ENCODE peak calls at places on chromosomes 12 and 14, in four cellular contexts. One of them, this sample, is unnamed.

GRCh38 chr14:104797112-104798044 is 1.8 kb upstream of the AKT1 start:
- DNase-seq in A549: peak; percentile 57
- DNase-seq in GM12878: no peak
- DNase-seq in NB4: no peak
- DNase-seq in this sample: no peak

GRCh38 chr12:111585619-111586135 is 13.4 kb downstream of the ATXN2 start:
- DNase-seq in A549: no peak
- DNase-seq in GM12878: no peak
- DNase-seq in NB4: peak; percentile 56
- DNase-seq in this sample: no peak

GRCh38 chr14:94689218-94689984 is 77.2 kb downstream of the SERPINA3 start:
- DNase-seq in NB4: peak; percentile 57
- DNase-seq in A549: peak; percentile 38
- DNase-seq in GM12878: no peak
- DNase-seq in this sample: peak; percentile 33

GRCh38 chr12:106106892-106107291 is 31.9 kb downstream of the NUAK1 start:
- DNase-seq in NB4: peak; percentile 16
- DNase-seq in GM12878: no peak
- DNase-seq in A549: peak; percentile 77
- DNase-seq in this sample: peak; percentile 68

GRCh38 chr12:19129121-19129485 is 430 bp upstream of the PLEKHA5 start:
- DNase-seq in NB4: no peak
- DNase-seq in A549: peak; percentile 25
- DNase-seq in GM12878: no peak
- DNase-seq in this sample: peak; percentile 53

GRCh38 chr12:100391856-100392255 is 35.0 kb downstream of the SLC17A8 start:
- DNase-seq in A549: peak; percentile 47
- DNase-seq in GM12878: no peak
- DNase-seq in NB4: no peak
- DNase-seq in this sample: no peak

GRCh38 chr12:2977776-2978175 is 18.6 kb downstream of the TEAD4 start:
- DNase-seq in GM12878: no peak
- DNase-seq in A549: no peak
- DNase-seq in NB4: no peak
- DNase-seq in this sample: no peak

GRCh38 chr12:14928946-14929345 is 9.4 kb downstream of the ERP27 start:
- DNase-seq in NB4: no peak
- DNase-seq in A549: no peak
- DNase-seq in GM12878: no peak
- DNase-seq in this sample: peak; percentile 40

GRCh38 chr14:94041551-94042346 is 15.6 kb downstream of the OTUB2 start:
- DNase-seq in NB4: no peak
- DNase-seq in A549: no peak
- DNase-seq in GM12878: no peak
- DNase-seq in this sample: no peak

GRCh38 chr12:107134558-107134957 is 41.2 kb upstream of the CRY1 start:
- DNase-seq in GM12878: no peak
- DNase-seq in NB4: peak; percentile 66
- DNase-seq in A549: peak; percentile 71
- DNase-seq in this sample: no peak

GRCh38 chr12:105330938-105331804 is 680 bp downstream of the C12orf75 start:
- DNase-seq in NB4: peak; percentile 70
- DNase-seq in GM12878: no peak
- DNase-seq in A549: peak; percentile 18
- DNase-seq in this sample: no peak

GRCh38 chr12:55712700-55713415 is 3.0 kb upstream of the BLOC1S1 start:
- DNase-seq in A549: no peak
- DNase-seq in GM12878: no peak
- DNase-seq in NB4: no peak
- DNase-seq in this sample: no peak

GRCh38 chr12:111450676-111451075 is 45.0 kb downstream of the SH2B3 start:
- DNase-seq in NB4: peak; percentile 8
- DNase-seq in A549: no peak
- DNase-seq in GM12878: no peak
- DNase-seq in this sample: no peak

GRCh38 chr14:103626150-103626850 is 2.7 kb upstream of the KLC1 start:
- DNase-seq in GM12878: no peak
- DNase-seq in A549: no peak
- DNase-seq in NB4: peak; percentile 22
- DNase-seq in this sample: no peak

GRCh38 chr12:43914923-43915468 is 79.1 kb downstream of the TMEM117 start:
- DNase-seq in A549: peak; percentile 19
- DNase-seq in NB4: peak; percentile 12
- DNase-seq in GM12878: no peak
- DNase-seq in this sample: no peak

DNA sequence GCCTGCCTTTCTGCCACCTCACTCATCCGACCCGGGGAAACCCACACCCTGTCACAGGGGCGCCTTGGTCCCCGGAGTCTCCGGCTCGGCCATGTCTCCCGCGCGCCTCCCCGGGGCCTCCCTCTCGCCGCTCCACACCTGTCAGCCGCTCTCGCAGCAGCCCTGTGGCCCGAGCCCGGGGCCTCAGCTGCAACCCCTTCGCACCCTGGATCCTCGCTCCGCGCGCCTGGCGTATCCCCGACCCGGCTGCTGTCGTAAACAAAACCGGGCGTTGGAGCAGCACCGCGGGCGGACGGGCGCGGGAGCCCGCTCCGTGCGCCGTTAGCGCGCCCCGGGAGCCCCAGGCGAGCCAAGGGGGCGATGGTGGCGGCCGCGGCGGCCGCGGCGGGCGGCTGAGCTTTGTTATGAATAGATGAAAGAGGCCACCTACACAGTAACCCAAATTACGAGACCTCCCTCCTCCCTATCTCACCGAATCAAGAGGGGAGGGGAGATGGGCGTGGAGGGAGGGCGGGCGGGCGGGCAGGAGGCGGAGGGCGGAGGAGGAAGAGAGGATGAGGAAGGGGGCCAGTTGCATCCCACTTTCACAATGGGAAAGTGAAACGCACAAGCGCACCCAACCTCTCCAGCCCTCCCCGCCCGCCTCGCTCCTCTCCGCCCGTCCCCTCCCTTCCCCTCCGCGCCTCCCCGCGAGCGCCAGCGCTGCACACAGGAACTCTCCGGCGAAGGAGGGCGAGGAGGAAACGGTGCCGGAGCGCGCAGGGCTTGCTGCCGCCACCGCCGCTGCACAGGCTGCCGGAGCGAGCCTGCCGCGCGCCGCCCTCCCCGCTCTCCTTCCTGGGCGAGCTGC is at the start of gene PLXNC1:
- DNase-seq in A549: peak; percentile 34
- DNase-seq in GM12878: no peak
- DNase-seq in NB4: peak; percentile 85
- DNase-seq in this sample: no peak
- TF ChIP-seq MAX in A549: no peak
- TF ChIP-seq MAX in GM12878: no peak
- TF ChIP-seq MAX in NB4: no peak
- TF ChIP-seq MAX in this sample: no peak

DNA sequence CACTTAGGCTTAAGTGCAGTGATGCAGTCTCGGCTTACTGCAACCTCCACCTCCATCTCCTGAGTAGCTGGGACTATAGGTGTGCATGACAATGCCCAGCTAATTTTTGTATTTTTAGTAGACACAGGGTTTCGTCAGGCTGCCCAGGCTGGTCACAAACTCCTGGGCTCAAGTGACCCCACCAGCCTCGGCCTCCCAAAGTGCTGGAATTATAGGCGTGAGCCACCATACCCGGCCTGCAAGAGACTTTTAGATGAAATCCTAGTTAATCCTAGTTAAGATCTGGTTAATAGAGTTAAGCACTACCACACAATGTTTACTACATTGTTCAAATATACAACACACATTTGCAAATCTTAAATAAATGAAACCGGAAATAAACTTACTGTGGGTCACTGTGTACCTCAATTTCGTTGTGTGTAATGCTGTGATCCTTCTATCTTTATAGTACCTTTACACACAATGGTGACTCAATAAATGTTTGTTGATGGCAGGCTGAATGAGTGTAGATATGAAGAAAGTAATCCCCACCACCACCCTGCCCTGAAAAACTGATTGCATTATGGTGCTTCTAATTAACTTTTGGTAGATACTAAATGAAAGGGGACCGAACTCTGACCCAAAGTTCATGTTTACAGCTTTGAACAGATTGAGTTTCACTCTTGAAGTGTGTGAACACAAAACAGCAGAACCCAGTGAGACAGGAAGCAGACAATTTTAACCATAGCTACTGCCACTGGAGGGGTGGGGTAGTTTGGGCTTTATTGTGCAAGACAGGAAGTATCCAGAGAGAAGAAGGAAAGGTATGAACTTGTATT is 196.7 kb upstream of the AMIGO2 start:
- DNase-seq in NB4: peak; percentile 90
- DNase-seq in GM12878: peak; percentile 36
- DNase-seq in A549: peak; percentile 85
- DNase-seq in this sample: peak; percentile 54
- TF ChIP-seq POLR2A in NB4: no peak
- TF ChIP-seq POLR2A in GM12878: no peak
- TF ChIP-seq POLR2A in A549: no peak
- TF ChIP-seq POLR2A in this sample: no peak

DNA sequence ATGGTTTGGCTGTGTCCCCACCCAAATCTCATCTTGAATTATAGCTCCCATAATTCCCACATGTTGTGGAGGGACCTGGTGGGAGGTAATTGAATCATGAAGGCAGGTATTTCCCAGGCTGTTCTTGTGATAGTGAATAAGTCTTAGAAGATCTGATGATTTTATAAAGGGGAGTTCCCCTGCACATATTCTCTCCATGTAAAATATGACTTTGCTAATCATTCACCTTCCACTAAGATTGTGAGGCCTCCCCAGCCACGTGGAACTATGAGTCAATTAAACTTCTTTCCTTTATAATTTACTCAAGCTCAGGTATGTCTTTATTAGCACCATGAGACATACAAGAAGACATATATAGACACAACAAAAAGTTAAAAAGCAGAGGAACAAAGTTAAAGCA is 120.0 kb downstream of the CPNE8 start:
- DNase-seq in NB4: no peak
- DNase-seq in A549: no peak
- DNase-seq in GM12878: no peak
- DNase-seq in this sample: no peak
- TF ChIP-seq MAX in NB4: no peak
- TF ChIP-seq MAX in A549: no peak
- TF ChIP-seq MAX in GM12878: no peak
- TF ChIP-seq MAX in this sample: no peak

GRCh38 chr14:51093371-51094281 is 1.3 kb downstream of the TRIM9 start:
- DNase-seq in GM12878: no peak
- DNase-seq in NB4: no peak
- DNase-seq in A549: peak; percentile 74
- DNase-seq in this sample: no peak

GRCh38 chr14:51096870-51097269 is 2.0 kb upstream of the TRIM9 start:
- DNase-seq in A549: no peak
- DNase-seq in GM12878: no peak
- DNase-seq in NB4: no peak
- DNase-seq in this sample: no peak

GRCh38 chr14:51094282-51094821 is 553 bp downstream of the TRIM9 start:
- DNase-seq in A549: peak; percentile 46
- DNase-seq in NB4: peak; percentile 43
- DNase-seq in GM12878: no peak
- DNase-seq in this sample: no peak

GRCh38 chr14:51095854-51096823 is 1.2 kb upstream of the TRIM9 start:
- DNase-seq in A549: peak; percentile 19
- DNase-seq in GM12878: no peak
- DNase-seq in NB4: peak; percentile 34
- DNase-seq in this sample: no peak

DNA sequence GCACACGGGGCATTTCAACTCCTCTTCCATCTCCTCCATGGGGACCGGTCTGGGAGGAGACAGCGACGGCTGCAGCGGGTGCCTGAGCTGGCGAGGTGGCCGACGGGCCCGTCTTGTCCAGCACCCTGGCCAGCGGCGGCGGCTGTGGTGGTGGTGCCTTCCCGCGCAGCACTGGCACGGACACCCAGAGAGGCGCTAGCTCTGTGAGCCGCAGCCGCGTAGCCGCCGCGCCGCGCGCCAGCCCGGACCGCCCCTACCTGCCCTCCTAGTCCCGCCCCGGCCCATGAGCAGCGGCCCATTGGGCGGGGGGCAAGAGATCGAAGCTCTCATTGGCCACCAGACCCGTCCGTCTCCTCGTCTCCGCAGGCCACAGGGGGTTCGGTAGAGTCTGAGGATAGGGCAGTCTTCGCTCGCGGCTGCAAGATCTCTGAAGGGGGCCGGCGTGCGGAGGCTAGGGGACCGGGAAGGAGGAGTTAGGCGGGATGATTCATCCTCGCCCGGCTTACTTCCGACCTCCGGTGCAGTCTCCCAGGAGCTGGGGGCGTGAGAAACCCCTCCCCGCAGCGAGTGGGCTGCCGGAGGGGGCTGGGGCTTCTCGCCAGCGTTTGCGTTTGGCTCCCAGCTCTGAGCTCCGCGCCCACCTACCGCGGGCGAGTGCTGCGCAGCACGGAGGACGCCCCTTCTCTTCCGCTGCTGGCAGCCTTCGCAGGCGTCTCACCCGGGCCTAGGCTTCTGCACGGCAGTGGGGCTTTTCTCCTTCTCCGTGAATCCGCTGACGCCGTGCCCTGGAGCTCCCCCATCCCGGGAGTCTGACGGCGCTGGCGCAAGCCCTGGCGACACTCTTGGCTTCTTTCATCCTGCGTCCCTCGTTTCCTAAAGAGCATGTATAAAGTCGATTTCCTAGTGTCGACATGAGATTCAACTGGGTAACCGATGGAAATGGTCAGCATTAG is at the start of gene TRIM9:
- DNase-seq in GM12878: peak; percentile 64
- DNase-seq in NB4: peak; percentile 99
- DNase-seq in A549: peak; percentile 99
- DNase-seq in this sample: peak; percentile 89
- TF ChIP-seq POLR2A in GM12878: no peak
- TF ChIP-seq POLR2A in NB4: peak; percentile 37
- TF ChIP-seq POLR2A in A549: peak; percentile 69
- TF ChIP-seq POLR2A in this sample: no peak